ENCODE peak calls at places on chromosomes 4 and X, in seven cellular contexts. Y, J, O, A, C, M and F are unnamed samples.

GRCh38 chr4:26476545-26476944 is 13.7 kb downstream of the CCKAR start:
- DNase-seq in Y (no peak), J (no peak), O (no peak), A (no peak), C (no peak), M (no peak), F (no peak)

GRCh38 chrX:24334473-24334872 is 20.6 kb upstream of the SUPT20HL2 start:
- DNase-seq in Y (no peak), J (no peak), O (no peak), A (no peak), C (no peak), M (no peak), F (no peak)

GRCh38 chrX:149461746-149462145 is 43.4 kb downstream of the IDS start:
- DNase-seq in Y (no peak), J (no peak), O (no peak), A (no peak), C (no peak), M (no peak), F (no peak)

GRCh38 chrX:54891573-54891972 is 29.1 kb upstream of the TRO start:
- DNase-seq in Y (peak; percentile 1), J (peak; percentile 2), O (peak; percentile 23), A (no peak), C (peak; percentile 3), M (peak; percentile 46), F (peak; percentile 42)

GRCh38 chrX:116239944-116240391 is 69.4 kb downstream of the AGTR2 start:
- DNase-seq in Y (no peak), J (peak; percentile 40), O (no peak), A (no peak), C (no peak), M (no peak), F (no peak)

GRCh38 chr4:88533937-88534750 is 10.6 kb upstream of the PYURF start:
- DNase-seq in Y (no peak), J (no peak), O (no peak), A (no peak), C (no peak), M (peak; percentile 23), F (peak; percentile 85)

GRCh38 chr4:38704755-38705154 is 40.8 kb downstream of the KLF3 start:
- DNase-seq in Y (no peak), J (no peak), O (no peak), A (no peak), C (no peak), M (no peak), F (no peak)

GRCh38 chr4:158998624-158999023 is 104.3 kb upstream of the RAPGEF2 start:
- DNase-seq in Y (no peak), J (no peak), O (no peak), A (no peak), C (no peak), M (no peak), F (peak; percentile 55)

GRCh38 chr4:173317003-173317402 is 17.2 kb downstream of the HMGB2 start:
- DNase-seq in Y (no peak), J (no peak), O (no peak), A (no peak), C (no peak), M (peak; percentile 72), F (no peak)

GRCh38 chr4:99404595-99405287 is 30.4 kb downstream of the ADH7 start:
- DNase-seq in Y (no peak), J (no peak), O (peak; percentile 58), A (no peak), C (peak; percentile 8), M (peak; percentile 32), F (peak; percentile 76)

GRCh38 chrX:145825896-145826295 is 8.3 kb downstream of the SLITRK2 start:
- DNase-seq in Y (no peak), J (no peak), O (no peak), A (no peak), C (no peak), M (peak; percentile 36), F (no peak)

GRCh38 chr4:56050584-56050983 is 101.8 kb downstream of the CEP135 start:
- DNase-seq in Y (no peak), J (no peak), O (no peak), A (no peak), C (no peak), M (no peak), F (no peak)

GRCh38 chrX:107014927-107015326 is 14.9 kb upstream of the MORC4 start:
- DNase-seq in Y (no peak), J (no peak), O (no peak), A (no peak), C (no peak), M (no peak), F (peak; percentile 16)

GRCh38 chr4:1490011-1490905 is 84.0 kb upstream of the NKX1-1 start:
- DNase-seq in Y (no peak), J (no peak), O (no peak), A (peak; percentile 27), C (no peak), M (no peak), F (no peak)